ENCODE peak calls at places on chromosome 17, in seven cellular contexts. B is T-cell; I is HFFc6; A is activated CD4-positive, alpha-beta T cell treated with anti-CD3 and anti-CD28 coated beads, Interleukin-2, amount 10 ng/mL, durations not matched to agents 7 days and 5 days; R is dorsolateral prefrontal cortex; J is SHP77; F is psoas muscle. O is an unnamed sample.

GRCh38 chr17:36525888-36526287 is 8.8 kb downstream of the MYO19 start:
- DNase-seq in B (no peak), I (no peak), A (no peak), R (no peak), J (no peak), F (no peak), O (no peak)

GRCh38 chr17:11369570-11369969 is 128.6 kb downstream of the SHISA6 start:
- DNase-seq in B (no peak), I (no peak), A (no peak), R (no peak), J (no peak), F (no peak), O (no peak)

GRCh38 chr17:58402679-58403078 is 14.7 kb downstream of the RNF43 start:
- DNase-seq in B (no peak), I (no peak), A (no peak), R (no peak), J (no peak), F (no peak), O (no peak)

GRCh38 chr17:50564916-50565315 is 4.4 kb downstream of the CACNA1G start:
- DNase-seq in B (no peak), I (peak; percentile 79), A (peak; percentile 23), R (no peak), J (no peak), F (peak; percentile 87), O (no peak)

GRCh38 chr17:46769531-46770438 is 48.7 kb downstream of the WNT3 start:
- DNase-seq in B (no peak), I (no peak), A (no peak), R (no peak), J (no peak), F (no peak), O (no peak)

GRCh38 chr17:47844814-47845453 is 3.9 kb upstream of the SCRN2 start:
- DNase-seq in B (no peak), I (peak; percentile 36), A (no peak), R (no peak), J (peak; percentile 15), F (no peak), O (no peak)

GRCh38 chr17:44971776-44972483 is 3.8 kb upstream of the C1QL1 start:
- DNase-seq in B (no peak), I (peak; percentile 57), A (no peak), R (no peak), J (no peak), F (no peak), O (no peak)

GRCh38 chr17:71900830-71901229 is 220.0 kb upstream of the SOX9 start:
- DNase-seq in B (no peak), I (peak; percentile 1), A (no peak), R (no peak), J (no peak), F (no peak), O (no peak)

GRCh38 chr17:48954300-48954755 is 9.7 kb upstream of the SNF8 start:
- DNase-seq in B (no peak), I (peak; percentile 52), A (no peak), R (no peak), J (peak; percentile 49), F (no peak), O (no peak)

GRCh38 chr17:3893003-3893719 is at the start of gene CAMKK1:
- DNase-seq in B (peak; percentile 53), I (peak; percentile 67), A (peak; percentile 90), R (peak; percentile 73), J (peak; percentile 96), F (peak; percentile 94), O (peak; percentile 96)

GRCh38 chr17:41784207-41784744 is 2.2 kb downstream of the JUP start:
- DNase-seq in B (no peak), I (no peak), A (no peak), R (no peak), J (no peak), F (peak; percentile 73), O (no peak)

GRCh38 chr17:66976781-66977201 is 12.3 kb downstream of the CACNG4 start:
- DNase-seq in B (no peak), I (peak; percentile 5), A (no peak), R (no peak), J (no peak), F (no peak), O (no peak)

GRCh38 chr17:54662978-54663876 is 237.4 kb upstream of the TOM1L1 start:
- DNase-seq in B (no peak), I (no peak), A (no peak), R (no peak), J (no peak), F (peak; percentile 31), O (no peak)

GRCh38 chr17:76872221-76872873 is 4.1 kb downstream of the MGAT5B start:
- DNase-seq in B (no peak), I (peak; percentile 93), A (no peak), R (no peak), J (no peak), F (no peak), O (no peak)

GRCh38 chr17:43740541-43740940 is 18.1 kb downstream of the SOST start:
- DNase-seq in B (no peak), I (peak; percentile 39), A (no peak), R (no peak), J (no peak), F (no peak), O (no peak)

GRCh38 chr17:27471321-27472269 is 15.3 kb downstream of the KSR1 start:
- DNase-seq in B (peak; percentile 22), I (no peak), A (peak; percentile 84), R (no peak), J (no peak), F (no peak), O (peak; percentile 57)

GRCh38 chr17:31147507-31148202 is 52.9 kb downstream of the NF1 start:
- DNase-seq in B (no peak), I (no peak), A (no peak), R (no peak), J (no peak), F (no peak), O (no peak)

GRCh38 chr17:50173335-50173941 is 7.6 kb downstream of the SGCA start:
- DNase-seq in B (no peak), I (peak; percentile 86), A (no peak), R (no peak), J (no peak), F (peak; percentile 62), O (no peak)

GRCh38 chr17:65131946-65132345 is 5.2 kb upstream of the RGS9 start:
- DNase-seq in B (no peak), I (peak; percentile 95), A (no peak), R (no peak), J (no peak), F (no peak), O (no peak)

GRCh38 chr17:59853168-59853918 is 39.4 kb downstream of the TUBD1 start:
- DNase-seq in B (peak; percentile 30), I (peak; percentile 69), A (peak; percentile 68), R (no peak), J (peak; percentile 93), F (no peak), O (no peak)

GRCh38 chr17:29059281-29059680 is 16.3 kb downstream of the PIPOX start:
- DNase-seq in B (no peak), I (peak; percentile 64), A (no peak), R (no peak), J (no peak), F (no peak), O (no peak)

GRCh38 chr17:68302066-68302564 is 10.8 kb downstream of the ARSG start:
- DNase-seq in B (no peak), I (no peak), A (no peak), R (no peak), J (peak; percentile 82), F (no peak), O (no peak)

GRCh38 chr17:78976907-78977680 is 2.6 kb downstream of the LGALS3BP start:
- DNase-seq in B (no peak), I (no peak), A (no peak), R (no peak), J (no peak), F (no peak), O (no peak)

GRCh38 chr17:50265212-50265611 is 9.1 kb upstream of the TMEM92 start:
- DNase-seq in B (no peak), I (no peak), A (no peak), R (no peak), J (no peak), F (no peak), O (peak; percentile 77)

GRCh38 chr17:66949501-66949900 is 15.0 kb upstream of the CACNG4 start:
- DNase-seq in B (no peak), I (peak; percentile 5), A (no peak), R (no peak), J (no peak), F (no peak), O (peak; percentile 20)